ENCODE peak calls at places on chromosomes 2 and 18, in four cellular contexts. P is esophagus squamous epithelium, A is left ventricle myocardium inferior, Y is colonic mucosa. S is an unnamed sample.

GRCh38 chr2:113978524-113979171 is 88.8 kb downstream of the ACTR3 start:
- DNase-seq in Y (no peak), A (no peak), P (no peak), S (no peak)

GRCh38 chr2:190283783-190284182 is 35.8 kb downstream of the HIBCH start:
- DNase-seq in Y (no peak), A (no peak), P (no peak), S (no peak)

GRCh38 chr2:235024191-235024611 is 72.4 kb downstream of the SH3BP4 start:
- DNase-seq in A (no peak), P (no peak), Y (no peak), S (no peak)

GRCh38 chr2:231198291-231199173 is at the start of gene ARMC9:
- DNase-seq in A (peak), Y (peak), P (no peak), S (peak)

GRCh38 chr2:73091164-73091563 is 19.7 kb upstream of the SFXN5 start:
- DNase-seq in A (no peak), P (no peak), Y (no peak), S (peak)

GRCh38 chr2:69514406-69514805 is 77.2 kb upstream of the NFU1 start:
- DNase-seq in Y (no peak), A (peak), P (no peak), S (peak)

GRCh38 chr2:149994057-149994728 is 406.6 kb upstream of the MMADHC start:
- DNase-seq in P (peak), A (no peak), Y (peak), S (no peak)

GRCh38 chr2:74778381-74779371 is 55.3 kb upstream of the HK2 start:
- DNase-seq in Y (no peak), P (no peak), A (no peak), S (peak)

GRCh38 chr2:130763405-130763804 is 8.1 kb downstream of the AMER3 start:
- DNase-seq in P (no peak), Y (no peak), A (no peak), S (no peak)

GRCh38 chr18:9474103-9474982 is 970 bp upstream of the RALBP1 start:
- DNase-seq in A (no peak), Y (peak), P (no peak), S (peak)

GRCh38 chr2:235543126-235543750 is 49.4 kb downstream of the AGAP1 start:
- DNase-seq in P (no peak), Y (peak), A (no peak), S (peak)

GRCh38 chr18:63518178-63519012 is 23.8 kb upstream of the SERPINB12 start:
- DNase-seq in P (no peak), Y (peak), A (no peak), S (no peak)

GRCh38 chr18:47968721-47969120 is 38.3 kb upstream of the SMAD2 start:
- DNase-seq in P (no peak), Y (no peak), A (no peak), S (peak)

GRCh38 chr2:239204143-239204875 is 196.5 kb downstream of the HDAC4 start:
- DNase-seq in A (no peak), Y (no peak), P (no peak), S (peak)

GRCh38 chr2:168920504-168921157 is 19.5 kb downstream of the G6PC2 start:
- DNase-seq in A (no peak), Y (no peak), P (no peak), S (no peak)

GRCh38 chr2:210502997-210503621 is 26.6 kb upstream of the LANCL1 start:
- DNase-seq in P (no peak), Y (peak), A (peak), S (no peak)

GRCh38 chr2:33529771-33530481 is 53.5 kb downstream of the RASGRP3 start:
- DNase-seq in P (no peak), A (no peak), Y (no peak), S (no peak)

GRCh38 chr18:12423393-12423792 is 15.7 kb downstream of the PRELID3A start:
- DNase-seq in P (no peak), Y (no peak), A (no peak), S (no peak)

GRCh38 chr2:45067859-45068642 is 58.8 kb upstream of the SIX2 start:
- DNase-seq in A (no peak), Y (no peak), P (no peak), S (peak)

GRCh38 chr18:23231340-23232021 is 96.2 kb downstream of the CABLES1 start:
- DNase-seq in Y (peak), P (peak), A (peak), S (peak)

GRCh38 chr18:61333746-61334490 is 688 bp downstream of the CDH20 start:
- DNase-seq in A (no peak), Y (no peak), P (no peak), S (no peak)

GRCh38 chr2:151878655-151879563 is 50.7 kb upstream of the ARL5A start:
- DNase-seq in A (no peak), P (no peak), Y (no peak), S (no peak)

GRCh38 chr18:8106603-8107002 is 502.6 kb upstream of the RAB12 start:
- DNase-seq in Y (no peak), A (no peak), P (no peak), S (no peak)

GRCh38 chr2:241775223-241776177 is 1.1 kb upstream of the GAL3ST2 start:
- DNase-seq in P (no peak), Y (peak), A (no peak), S (peak)

GRCh38 chr2:241774419-241775222 is 2.0 kb upstream of the GAL3ST2 start:
- DNase-seq in A (no peak), Y (peak), P (no peak), S (peak)

GRCh38 chr2:241777167-241777685 is 604 bp downstream of the GAL3ST2 start:
- DNase-seq in P (no peak), Y (peak), A (no peak), S (peak)

GRCh38 chr2:241777686-241778627 is 1.3 kb downstream of the GAL3ST2 start:
- DNase-seq in Y (peak), P (no peak), A (no peak), S (peak)

GRCh38 chr2:241776336-241777166 is at the start of gene GAL3ST2:
- DNase-seq in P (no peak), A (no peak), Y (peak), S (peak)
- H3K4me3 ChIP-seq in P (no peak), A (no peak), Y (peak), S (no peak)

GRCh38 chr2:62207480-62207879 is 11.6 kb downstream of the B3GNT2 start:
- DNase-seq in P (no peak), Y (no peak), A (no peak), S (no peak)

GRCh38 chr2:62208758-62209114 is 12.8 kb downstream of the B3GNT2 start:
- DNase-seq in Y (no peak), A (no peak), P (no peak), S (no peak)

GRCh38 chr2:62209427-62209991 is 13.6 kb downstream of the B3GNT2 start:
- DNase-seq in Y (no peak), P (no peak), A (no peak), S (no peak)

GRCh38 chr2:62206024-62206423 is 10.1 kb downstream of the B3GNT2 start:
- DNase-seq in Y (no peak), A (no peak), P (no peak), S (no peak)

DNA sequence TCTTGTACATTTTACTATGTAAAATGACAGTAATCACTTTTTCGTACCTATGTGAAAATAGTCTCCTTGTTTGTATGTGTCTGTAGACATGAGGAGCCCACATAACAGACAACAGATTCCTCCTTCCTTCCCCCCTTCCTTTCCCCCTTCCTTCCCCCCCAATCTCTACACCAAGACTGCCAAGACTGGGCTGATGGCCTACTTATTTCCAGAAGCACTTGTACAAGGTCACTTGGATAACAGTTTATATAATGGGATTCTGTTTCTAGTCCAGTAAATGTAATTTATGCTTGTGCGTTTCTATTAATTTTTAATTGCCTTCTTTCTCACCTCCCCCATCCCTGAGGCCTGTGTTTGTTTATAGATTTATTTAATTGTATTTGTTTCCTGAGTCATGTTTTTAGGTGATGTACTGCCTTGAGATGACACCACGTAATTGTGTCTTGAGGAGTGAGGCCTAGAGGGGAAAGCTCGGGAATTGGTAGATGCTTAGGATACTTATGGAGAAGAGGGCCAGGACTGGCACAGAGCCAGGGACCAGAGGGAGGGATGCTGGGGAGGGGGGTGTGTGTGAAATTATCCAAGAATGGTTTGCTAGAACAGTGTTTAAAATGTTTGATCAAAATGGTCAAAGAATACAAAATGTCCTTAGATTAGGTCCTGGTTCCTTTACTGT is 12.3 kb downstream of the B3GNT2 start:
- DNase-seq in P (no peak), A (no peak), Y (no peak), S (no peak)
- H3K27ac ChIP-seq in P (no peak), A (peak), Y (no peak), S (no peak)

DNA sequence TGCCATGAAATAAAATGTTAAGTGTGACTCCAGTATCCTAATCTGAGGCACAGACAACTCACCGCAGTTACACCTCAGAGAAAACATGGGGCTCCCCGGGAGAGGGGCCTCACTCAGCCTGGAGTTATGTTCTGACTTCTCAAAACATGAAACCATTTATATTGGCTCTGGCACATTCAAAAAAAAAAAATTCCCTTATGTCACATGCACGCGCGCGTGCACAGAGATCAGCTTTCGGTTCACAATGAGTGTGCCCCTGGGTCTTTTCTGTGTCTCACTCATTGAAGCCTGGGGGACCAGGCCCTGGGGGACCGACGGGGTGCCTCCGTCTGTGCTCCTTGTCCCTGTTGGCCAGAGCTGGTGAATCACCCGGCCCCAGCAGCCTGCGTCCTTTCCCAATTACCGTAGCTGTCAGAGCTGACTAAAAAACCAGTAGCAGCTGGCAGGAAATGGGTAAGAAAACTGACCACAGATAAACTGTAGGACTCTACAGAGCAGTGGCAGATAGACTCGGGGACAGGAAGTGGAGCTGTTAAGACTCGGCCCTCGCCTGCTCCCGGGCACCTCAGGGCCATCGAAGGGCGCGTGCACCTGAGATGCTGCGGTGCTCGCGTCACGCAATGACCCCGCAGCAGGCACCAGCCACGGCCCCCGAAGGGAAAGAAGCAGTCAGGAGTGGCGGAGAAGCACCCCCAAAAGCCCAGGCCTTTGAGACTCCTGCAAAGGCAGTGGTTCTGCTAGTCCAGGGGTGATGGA is 138.3 kb upstream of the ID2 start:
- DNase-seq in A (peak), P (peak), Y (peak), S (peak)
- H3K4me3 ChIP-seq in A (no peak), P (no peak), Y (no peak), S (no peak)

GRCh38 chr2:84989422-84989821 is 18.5 kb downstream of the KCMF1 start:
- DNase-seq in A (no peak), P (no peak), Y (no peak), S (no peak)
- H3K27ac ChIP-seq in A (no peak), P (no peak), Y (no peak), S (no peak)

S was measured in right cardiac atrium.